ENCODE peak calls at places on chromosomes 16 and 17, in six cellular contexts. One of them, this sample, is unnamed.
A peak's percentile ranks its signal among the peaks of the same experiment; 100 is the strongest.

GRCh38 chr16:1539720-1540555 is 6.5 kb downstream of the TMEM204 start:
- DNase-seq in left lung: peak; percentile 72
- DNase-seq in lung: no peak
- DNase-seq in OCI-LY7: no peak
- DNase-seq in GM12865: no peak
- DNase-seq in cardiac fibroblast: no peak
- DNase-seq in this sample: no peak

GRCh38 chr17:19338031-19338990 is 24.2 kb downstream of the B9D1 start:
- DNase-seq in left lung: peak; percentile 87
- DNase-seq in lung: peak; percentile 75
- DNase-seq in OCI-LY7: peak; percentile 81
- DNase-seq in GM12865: peak; percentile 81
- DNase-seq in cardiac fibroblast: peak; percentile 56
- DNase-seq in this sample: peak; percentile 52

GRCh38 chr17:12107905-12108304 is 87.2 kb downstream of the MAP2K4 start:
- DNase-seq in left lung: no peak
- DNase-seq in lung: no peak
- DNase-seq in OCI-LY7: no peak
- DNase-seq in GM12865: no peak
- DNase-seq in cardiac fibroblast: no peak
- DNase-seq in this sample: peak; percentile 49

GRCh38 chr17:4970273-4970672 is 2.7 kb upstream of the SPAG7 start:
- DNase-seq in left lung: no peak
- DNase-seq in lung: no peak
- DNase-seq in OCI-LY7: no peak
- DNase-seq in GM12865: no peak
- DNase-seq in cardiac fibroblast: no peak
- DNase-seq in this sample: no peak

GRCh38 chr17:43467981-43468541 is 15.7 kb upstream of the DHX8 start:
- DNase-seq in left lung: no peak
- DNase-seq in lung: no peak
- DNase-seq in OCI-LY7: no peak
- DNase-seq in GM12865: no peak
- DNase-seq in cardiac fibroblast: peak; percentile 59
- DNase-seq in this sample: peak; percentile 91

GRCh38 chr16:490768-491167 is 36.7 kb upstream of the CAPN15 start:
- DNase-seq in left lung: peak; percentile 44
- DNase-seq in lung: no peak
- DNase-seq in OCI-LY7: no peak
- DNase-seq in GM12865: no peak
- DNase-seq in cardiac fibroblast: no peak
- DNase-seq in this sample: no peak

GRCh38 chr17:73707358-73707757 is 63.1 kb upstream of the SDK2 start:
- DNase-seq in left lung: no peak
- DNase-seq in lung: no peak
- DNase-seq in OCI-LY7: no peak
- DNase-seq in GM12865: no peak
- DNase-seq in cardiac fibroblast: no peak
- DNase-seq in this sample: no peak

GRCh38 chr17:44820631-44821196 is 9.4 kb downstream of the GJC1 start:
- DNase-seq in left lung: no peak
- DNase-seq in lung: no peak
- DNase-seq in OCI-LY7: no peak
- DNase-seq in GM12865: no peak
- DNase-seq in cardiac fibroblast: peak; percentile 72
- DNase-seq in this sample: peak; percentile 82

GRCh38 chr16:1772362-1772907 is at the start of gene EME2:
- DNase-seq in left lung: no peak
- DNase-seq in lung: no peak
- DNase-seq in OCI-LY7: no peak
- DNase-seq in GM12865: peak; percentile 54
- DNase-seq in cardiac fibroblast: no peak
- DNase-seq in this sample: peak; percentile 54

GRCh38 chr17:41910701-41911391 is 7.9 kb downstream of the ACLY start:
- DNase-seq in left lung: no peak
- DNase-seq in lung: no peak
- DNase-seq in OCI-LY7: no peak
- DNase-seq in GM12865: no peak
- DNase-seq in cardiac fibroblast: peak; percentile 90
- DNase-seq in this sample: peak; percentile 91

GRCh38 chr17:40281663-40282062 is 6.0 kb upstream of the CDC6 start:
- DNase-seq in left lung: no peak
- DNase-seq in lung: no peak
- DNase-seq in OCI-LY7: no peak
- DNase-seq in GM12865: no peak
- DNase-seq in cardiac fibroblast: no peak
- DNase-seq in this sample: peak; percentile 7

GRCh38 chr17:59815965-59816364 is 76.8 kb downstream of the TUBD1 start:
- DNase-seq in left lung: no peak
- DNase-seq in lung: no peak
- DNase-seq in OCI-LY7: no peak
- DNase-seq in GM12865: no peak
- DNase-seq in cardiac fibroblast: peak; percentile 57
- DNase-seq in this sample: peak; percentile 71

GRCh38 chr17:10772425-10773380 is 31.2 kb downstream of the TMEM238L start:
- DNase-seq in left lung: no peak
- DNase-seq in lung: no peak
- DNase-seq in OCI-LY7: peak; percentile 24
- DNase-seq in GM12865: peak; percentile 65
- DNase-seq in cardiac fibroblast: no peak
- DNase-seq in this sample: peak; percentile 12

GRCh38 chr16:19583665-19584300 is 28.3 kb downstream of the VPS35L start:
- DNase-seq in left lung: no peak
- DNase-seq in lung: no peak
- DNase-seq in OCI-LY7: peak; percentile 39
- DNase-seq in GM12865: peak; percentile 56
- DNase-seq in cardiac fibroblast: peak; percentile 76
- DNase-seq in this sample: peak; percentile 83

GRCh38 chr17:37187262-37187661 is 188.5 kb upstream of the C17orf78 start:
- DNase-seq in left lung: no peak
- DNase-seq in lung: no peak
- DNase-seq in OCI-LY7: no peak
- DNase-seq in GM12865: no peak
- DNase-seq in cardiac fibroblast: peak; percentile 7
- DNase-seq in this sample: peak; percentile 64

GRCh38 chr16:89770367-89770766 is 46.1 kb downstream of the FANCA start:
- DNase-seq in left lung: no peak
- DNase-seq in lung: no peak
- DNase-seq in OCI-LY7: no peak
- DNase-seq in GM12865: no peak
- DNase-seq in cardiac fibroblast: no peak
- DNase-seq in this sample: no peak

GRCh38 chr17:8016632-8017424 is 14.4 kb downstream of the GUCY2D start:
- DNase-seq in left lung: peak; percentile 82
- DNase-seq in lung: peak; percentile 80
- DNase-seq in OCI-LY7: peak; percentile 50
- DNase-seq in GM12865: peak; percentile 41
- DNase-seq in cardiac fibroblast: peak; percentile 57
- DNase-seq in this sample: peak; percentile 49

GRCh38 chr16:66131156-66131807 is 235.2 kb upstream of the CDH5 start:
- DNase-seq in left lung: no peak
- DNase-seq in lung: no peak
- DNase-seq in OCI-LY7: no peak
- DNase-seq in GM12865: no peak
- DNase-seq in cardiac fibroblast: peak; percentile 22
- DNase-seq in this sample: peak; percentile 67

GRCh38 chr17:65902831-65903549 is 288.9 kb downstream of the CEP112 start:
- DNase-seq in left lung: no peak
- DNase-seq in lung: no peak
- DNase-seq in OCI-LY7: no peak
- DNase-seq in GM12865: no peak
- DNase-seq in cardiac fibroblast: no peak
- DNase-seq in this sample: peak; percentile 54

GRCh38 chr17:34733351-34733750 is 154.0 kb downstream of the TMEM132E start:
- DNase-seq in left lung: no peak
- DNase-seq in lung: no peak
- DNase-seq in OCI-LY7: no peak
- DNase-seq in GM12865: no peak
- DNase-seq in cardiac fibroblast: no peak
- DNase-seq in this sample: no peak

GRCh38 chr16:1884155-1884760 is 12.3 kb upstream of the MEIOB start:
- DNase-seq in left lung: no peak
- DNase-seq in lung: no peak
- DNase-seq in OCI-LY7: peak; percentile 15
- DNase-seq in GM12865: no peak
- DNase-seq in cardiac fibroblast: peak; percentile 21
- DNase-seq in this sample: peak; percentile 51

DNA sequence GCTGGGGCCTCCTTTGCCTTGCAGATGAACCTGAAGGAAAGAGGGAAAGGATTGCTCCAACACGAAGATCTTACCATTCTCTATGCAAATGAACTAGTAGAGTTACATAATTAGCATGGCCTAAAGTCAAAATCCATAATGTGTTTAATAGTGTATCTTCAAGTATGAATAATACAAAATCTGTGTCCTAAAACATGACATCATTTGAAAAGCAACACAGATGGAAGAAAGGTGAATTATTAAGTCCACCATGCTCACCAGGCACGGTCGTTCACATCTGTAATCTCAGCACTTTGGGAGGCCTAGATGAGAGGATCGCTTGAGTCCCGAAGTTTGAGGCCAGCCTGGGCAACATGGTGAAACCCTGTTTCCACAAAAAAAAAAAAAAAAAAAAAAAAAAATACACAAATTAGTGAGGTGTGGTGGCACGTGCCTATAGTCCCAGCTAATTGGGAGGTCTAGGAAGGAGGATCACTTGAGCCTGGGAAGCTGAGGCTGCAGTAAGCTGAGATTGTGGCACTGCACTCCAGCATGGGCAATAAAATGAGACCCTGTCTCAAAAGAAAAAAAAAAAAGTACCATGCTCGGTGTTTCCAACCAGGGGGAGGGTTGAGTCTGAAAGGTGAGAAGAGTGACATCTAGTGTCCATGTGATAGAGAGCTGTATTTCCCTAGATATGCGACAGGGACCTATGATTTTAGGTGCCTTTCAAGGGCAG is 6.4 kb downstream of the VWA3A start:
- DNase-seq in left lung: no peak
- DNase-seq in lung: no peak
- DNase-seq in OCI-LY7: peak; percentile 76
- DNase-seq in GM12865: peak; percentile 66
- DNase-seq in cardiac fibroblast: peak; percentile 63
- DNase-seq in this sample: peak; percentile 66
- TF ChIP-seq CTCF in left lung: peak; percentile 36
- TF ChIP-seq CTCF in lung: peak; percentile 24
- TF ChIP-seq CTCF in OCI-LY7: peak; percentile 89
- TF ChIP-seq CTCF in GM12865: peak; percentile 69
- TF ChIP-seq CTCF in cardiac fibroblast: peak; percentile 65
- TF ChIP-seq CTCF in this sample: peak; percentile 73

GRCh38 chr16:11783319-11784047 is 13.6 kb downstream of the ZC3H7A start:
- DNase-seq in left lung: no peak
- DNase-seq in lung: no peak
- DNase-seq in OCI-LY7: peak; percentile 47
- DNase-seq in GM12865: peak; percentile 90
- DNase-seq in cardiac fibroblast: peak; percentile 69
- DNase-seq in this sample: peak; percentile 84
- H3K4me3 ChIP-seq in left lung: no peak overlapping the region
- H3K4me3 ChIP-seq in lung: no peak overlapping the region
- H3K4me3 ChIP-seq in OCI-LY7: peak overlapping the region; percentile 53
- H3K4me3 ChIP-seq in GM12865: peak overlapping the region; percentile 66
- H3K4me3 ChIP-seq in cardiac fibroblast: peak overlapping the region; percentile 3
- H3K4me3 ChIP-seq in this sample: peak overlapping the region; percentile 4

DNA sequence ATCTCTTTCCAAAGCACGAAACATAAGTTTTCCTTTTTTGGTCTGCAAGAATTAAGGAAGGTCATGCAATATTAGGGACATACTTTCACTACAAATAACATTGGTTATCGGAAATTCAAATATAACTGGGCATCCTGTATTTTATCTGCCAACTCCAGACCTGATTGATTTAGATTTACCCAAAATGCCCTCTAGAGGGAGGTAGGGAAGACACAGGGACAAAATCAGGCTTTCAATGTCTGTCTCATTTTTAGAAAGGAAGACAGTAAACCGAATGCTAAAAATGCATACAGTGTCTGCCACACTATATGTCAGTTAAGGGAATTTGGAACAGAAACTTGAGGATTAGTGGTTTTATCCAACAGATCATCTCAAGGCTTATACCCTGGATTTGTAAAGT is 161.7 kb upstream of the SOX9 start:
- DNase-seq in left lung: no peak
- DNase-seq in lung: no peak
- DNase-seq in OCI-LY7: peak; percentile 25
- DNase-seq in GM12865: peak; percentile 26
- DNase-seq in cardiac fibroblast: peak; percentile 17
- DNase-seq in this sample: peak; percentile 42
- TF ChIP-seq CTCF in left lung: no peak
- TF ChIP-seq CTCF in lung: no peak
- TF ChIP-seq CTCF in OCI-LY7: peak; percentile 81
- TF ChIP-seq CTCF in GM12865: peak; percentile 36
- TF ChIP-seq CTCF in cardiac fibroblast: peak; percentile 57
- TF ChIP-seq CTCF in this sample: peak; percentile 69

GRCh38 chr17:17481860-17482259 is 5.1 kb downstream of the MED9 start:
- DNase-seq in left lung: no peak
- DNase-seq in lung: no peak
- DNase-seq in OCI-LY7: no peak
- DNase-seq in GM12865: no peak
- DNase-seq in cardiac fibroblast: no peak
- DNase-seq in this sample: no peak

GRCh38 chr17:17474341-17474740 is 2.5 kb upstream of the MED9 start:
- DNase-seq in left lung: no peak
- DNase-seq in lung: no peak
- DNase-seq in OCI-LY7: no peak
- DNase-seq in GM12865: no peak
- DNase-seq in cardiac fibroblast: no peak
- DNase-seq in this sample: no peak

GRCh38 chr17:17476865-17477467 is at the start of gene MED9:
- DNase-seq in left lung: peak; percentile 96
- DNase-seq in lung: peak; percentile 91
- DNase-seq in OCI-LY7: peak; percentile 95
- DNase-seq in GM12865: peak; percentile 94
- DNase-seq in cardiac fibroblast: peak; percentile 91
- DNase-seq in this sample: peak; percentile 88

GRCh38 chr17:17480593-17481148 is 3.9 kb downstream of the MED9 start:
- DNase-seq in left lung: no peak
- DNase-seq in lung: no peak
- DNase-seq in OCI-LY7: no peak
- DNase-seq in GM12865: no peak
- DNase-seq in cardiac fibroblast: no peak
- DNase-seq in this sample: no peak

DNA sequence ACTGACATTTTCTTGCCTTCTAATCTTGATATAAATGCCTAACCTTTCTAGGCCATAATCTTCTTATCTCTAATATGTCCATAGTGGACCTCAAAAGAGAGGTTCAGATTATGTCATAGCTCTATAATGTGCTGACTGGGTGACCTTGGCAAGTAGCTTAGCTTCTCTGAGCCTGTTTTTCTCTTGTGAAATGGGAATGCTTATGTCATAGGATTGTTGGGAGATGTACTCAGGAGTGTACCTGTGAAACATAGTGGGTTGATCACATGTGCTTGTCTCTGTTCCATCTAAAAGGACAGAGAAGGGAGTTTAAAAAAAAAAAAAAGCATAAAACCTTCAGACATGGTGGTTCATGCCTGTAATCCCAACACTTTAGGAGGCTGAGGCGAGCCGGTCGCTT is 2.4 kb downstream of the MED9 start:
- DNase-seq in left lung: no peak
- DNase-seq in lung: no peak
- DNase-seq in OCI-LY7: no peak
- DNase-seq in GM12865: no peak
- DNase-seq in cardiac fibroblast: no peak
- DNase-seq in this sample: peak; percentile 30
- H3K4me3 ChIP-seq in left lung: no peak overlapping the region
- H3K4me3 ChIP-seq in lung: no peak overlapping the region
- H3K4me3 ChIP-seq in OCI-LY7: peak overlapping the region; percentile 9
- H3K4me3 ChIP-seq in GM12865: no peak overlapping the region
- H3K4me3 ChIP-seq in cardiac fibroblast: no peak overlapping the region
- H3K4me3 ChIP-seq in this sample: no peak overlapping the region

This sample was measured in choroid plexus epithelial cell.